ENCODE peak calls at places on chromosomes 2 and 18, in seven cellular contexts. K is Caco-2, X is breast epithelium, U is heart left ventricle, V is tibial nerve, G is mucosa of descending colon, S is right lobe of liver. N is an unnamed sample.

GRCh38 chr2:206955253-206955652 is 15.9 kb downstream of the CPO start:
- DNase-seq in K (peak; percentile 65), X (no peak), U (no peak), V (no peak), G (no peak), S (no peak), N (no peak)

GRCh38 chr2:98027535-98027934 is 31.8 kb upstream of the TMEM131 start:
- DNase-seq in K (no peak), X (no peak), U (no peak), V (no peak), G (no peak), S (no peak), N (no peak)

GRCh38 chr18:21257383-21257782 is 15.4 kb downstream of the GREB1L start:
- DNase-seq in K (peak; percentile 50), X (no peak), U (no peak), V (no peak), G (no peak), S (no peak), N (no peak)

GRCh38 chr2:188675391-188676011 is 298.7 kb upstream of the COL3A1 start:
- DNase-seq in K (no peak), X (no peak), U (no peak), V (no peak), G (no peak), S (no peak), N (no peak)

GRCh38 chr2:138030459-138030858 is 66.2 kb downstream of the HNMT start:
- DNase-seq in K (no peak), X (no peak), U (no peak), V (no peak), G (no peak), S (no peak), N (no peak)

GRCh38 chr18:62183578-62184195 is 3.2 kb downstream of the PIGN start:
- DNase-seq in K (peak; percentile 25), X (no peak), U (no peak), V (no peak), G (peak; percentile 76), S (no peak), N (peak; percentile 51)

GRCh38 chr2:134411279-134411827 is 157.5 kb downstream of the MGAT5 start:
- DNase-seq in K (no peak), X (no peak), U (no peak), V (no peak), G (no peak), S (no peak), N (no peak)

GRCh38 chr2:10471046-10471571 is 23.0 kb upstream of the ODC1 start:
- DNase-seq in K (no peak), X (peak; percentile 7), U (no peak), V (no peak), G (no peak), S (no peak), N (no peak)

GRCh38 chr2:112275887-112276773 is 733 bp downstream of the ZC3H6 start:
- DNase-seq in K (peak; percentile 93), X (peak; percentile 86), U (peak; percentile 94), V (peak; percentile 76), G (peak; percentile 86), S (peak; percentile 98), N (peak; percentile 66)

GRCh38 chr2:39141346-39142011 is 20.6 kb upstream of the SOS1 start:
- DNase-seq in K (no peak), X (no peak), U (no peak), V (no peak), G (no peak), S (no peak), N (no peak)

GRCh38 chr2:82790277-82791021 is 1668.6 kb downstream of the SUCLG1 start:
- DNase-seq in K (peak; percentile 2), X (no peak), U (peak; percentile 25), V (no peak), G (peak; percentile 12), S (peak; percentile 92), N (no peak)

GRCh38 chr2:118737690-118738089 is 109.8 kb downstream of the EN1 start:
- DNase-seq in K (no peak), X (no peak), U (no peak), V (no peak), G (no peak), S (no peak), N (no peak)

GRCh38 chr2:46175409-46175808 is 121.8 kb upstream of the EPAS1 start:
- DNase-seq in K (no peak), X (no peak), U (no peak), V (no peak), G (no peak), S (no peak), N (no peak)

GRCh38 chr2:51813245-51813644 is 781.3 kb upstream of the NRXN1 start:
- DNase-seq in K (no peak), X (no peak), U (no peak), V (no peak), G (no peak), S (no peak), N (no peak)

GRCh38 chr2:41326801-41327200 is 721.0 kb upstream of the PKDCC start:
- DNase-seq in K (no peak), X (no peak), U (no peak), V (no peak), G (no peak), S (no peak), N (no peak)

GRCh38 chr2:189566046-189566445 is 14.5 kb downstream of the SLC40A1 start:
- DNase-seq in K (no peak), X (no peak), U (no peak), V (no peak), G (no peak), S (no peak), N (no peak)

GRCh38 chr2:185299867-185300266 is 438.7 kb upstream of the FSIP2 start:
- DNase-seq in K (no peak), X (no peak), U (no peak), V (no peak), G (no peak), S (no peak), N (no peak)

GRCh38 chr18:13095466-13095865 is 104.3 kb downstream of the CEP192 start:
- DNase-seq in K (no peak), X (no peak), U (no peak), V (no peak), G (no peak), S (no peak), N (no peak)

DNA sequence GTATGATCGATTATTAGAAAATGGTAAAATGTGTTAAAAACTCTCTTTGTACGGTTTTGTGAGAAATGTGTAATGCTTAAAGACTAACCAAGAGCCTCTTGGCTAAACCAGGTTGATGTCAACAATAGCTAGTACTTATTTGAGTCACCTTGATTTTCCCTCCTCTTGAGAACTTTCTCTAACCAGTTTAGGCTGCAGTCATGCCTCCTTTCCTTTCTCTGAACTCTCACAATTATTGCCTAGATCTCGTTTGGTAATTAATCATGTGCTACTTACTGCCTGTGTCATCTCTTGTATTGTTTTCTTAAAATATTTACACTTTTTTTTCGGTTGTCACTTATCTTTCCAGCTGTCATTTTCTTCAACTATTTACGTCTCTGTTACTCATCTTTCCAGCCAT is 1.1 kb upstream of the EPC2 start:
- DNase-seq in K (no peak), X (no peak), U (no peak), V (no peak), G (no peak), S (no peak), N (no peak)
- H3K4me3 ChIP-seq in K (peak overlapping the region; percentile 58), X (peak overlapping the region; percentile 87), U (peak overlapping the region; percentile 99), V (peak overlapping the region; percentile 79), G (no peak overlapping the region), S (peak overlapping the region; percentile 94), N (peak overlapping the region; percentile 87)

GRCh38 chr2:241673797-241674725 is 12.6 kb downstream of the DTYMK start:
- DNase-seq in K (peak; percentile 20), X (no peak), U (peak; percentile 61), V (no peak), G (no peak), S (no peak), N (no peak)

GRCh38 chr2:241676665-241677064 is 9.9 kb downstream of the DTYMK start:
- DNase-seq in K (no peak), X (no peak), U (no peak), V (no peak), G (no peak), S (no peak), N (no peak)

GRCh38 chr2:241677392-241677791 is 9.2 kb downstream of the DTYMK start:
- DNase-seq in K (no peak), X (no peak), U (no peak), V (no peak), G (no peak), S (no peak), N (no peak)

GRCh38 chr2:241678307-241678706 is 8.3 kb downstream of the DTYMK start:
- DNase-seq in K (no peak), X (no peak), U (no peak), V (no peak), G (no peak), S (no peak), N (no peak)

GRCh38 chr2:241675885-241676284 is 10.7 kb downstream of the DTYMK start:
- DNase-seq in K (no peak), X (no peak), U (no peak), V (no peak), G (no peak), S (no peak), N (no peak)
- H3K36me3 ChIP-seq in K (no peaks in the 10 kb centered on the region), X (no peaks in the 10 kb centered on the region), U (peaks cover 83% of the 10 kb centered on the region), V (no peaks in the 10 kb centered on the region), G (no peaks in the 10 kb centered on the region), S (no peaks in the 10 kb centered on the region), N (peaks cover 6% of the 10 kb centered on the region)

GRCh38 chr2:239811001-239811798 is 213.9 kb downstream of the NDUFA10 start:
- DNase-seq in K (no peak), X (peak; percentile 22), U (peak; percentile 16), V (no peak), G (no peak), S (peak; percentile 19), N (no peak)
- H3K4me3 ChIP-seq in K (no peak overlapping the region), X (no peak overlapping the region), U (no peak overlapping the region), V (no peak overlapping the region), G (no peak overlapping the region), S (no peak overlapping the region), N (no peak overlapping the region)

GRCh38 chr2:86074811-86075210 is 30.9 kb downstream of the POLR1A start:
- DNase-seq in K (no peak), X (no peak), U (no peak), V (no peak), G (no peak), S (no peak), N (no peak)

GRCh38 chr2:86070868-86071267 is 34.8 kb downstream of the POLR1A start:
- DNase-seq in K (no peak), X (no peak), U (no peak), V (no peak), G (no peak), S (no peak), N (no peak)

GRCh38 chr2:86074256-86074655 is 31.4 kb downstream of the POLR1A start:
- DNase-seq in K (no peak), X (no peak), U (no peak), V (no peak), G (no peak), S (no peak), N (no peak)

GRCh38 chr2:86073225-86073624 is 32.5 kb downstream of the POLR1A start:
- DNase-seq in K (no peak), X (no peak), U (no peak), V (no peak), G (no peak), S (no peak), N (no peak)

DNA sequence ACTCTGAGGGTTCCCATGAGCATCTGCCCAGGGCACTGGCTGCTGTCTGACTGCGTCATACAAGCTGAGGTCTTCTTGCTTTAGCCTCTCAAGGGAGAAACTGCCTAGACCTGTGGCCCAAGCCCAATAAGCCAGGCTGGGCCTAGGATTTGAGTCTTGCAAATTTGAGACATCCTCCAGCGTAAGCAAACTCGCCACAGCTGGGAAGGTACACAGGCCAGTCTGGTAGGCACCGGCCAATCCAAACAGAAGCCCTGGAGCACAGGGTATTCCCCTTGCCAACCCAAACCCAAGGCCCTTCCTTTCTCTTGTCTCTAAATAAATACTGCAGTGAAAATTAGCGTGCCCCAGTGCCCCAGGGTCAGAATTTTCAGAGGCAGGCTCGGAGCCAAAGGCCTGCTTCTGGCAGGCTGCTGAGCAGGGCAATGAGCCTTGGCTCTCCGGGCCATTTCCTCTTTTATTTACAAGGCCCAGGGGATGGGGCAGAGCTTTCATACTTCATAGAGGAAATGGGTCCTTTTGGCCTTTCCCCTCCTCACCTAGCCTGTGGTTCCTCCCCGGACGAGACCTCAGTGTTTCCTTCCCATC is 33.3 kb downstream of the POLR1A start:
- DNase-seq in K (no peak), X (peak; percentile 86), U (peak; percentile 61), V (peak; percentile 72), G (peak; percentile 16), S (peak; percentile 94), N (no peak)
- H3K36me3 ChIP-seq in K (peaks cover 1% of the 10 kb centered on the region), X (no peaks in the 10 kb centered on the region), U (peaks cover 70% of the 10 kb centered on the region), V (no peaks in the 10 kb centered on the region), G (no peaks in the 10 kb centered on the region), S (peaks cover 9% of the 10 kb centered on the region), N (peaks cover 20% of the 10 kb centered on the region)

N was measured in CD8-positive, alpha-beta T cell.